ENCODE peak calls at places on chromosomes 2 and 18, in ten cellular contexts. B, K, M, Q, I, T, S, U, Y and G are unnamed samples.

GRCh38 chr2:42925742-42926437 is 133.5 kb upstream of the HAAO start:
- DNase-seq in B (no peak), K (no peak), M (peak), Q (no peak), I (no peak), T (peak), S (no peak), U (no peak), Y (no peak), G (no peak)

GRCh38 chr2:73013941-73014340 is 57.6 kb downstream of the SFXN5 start:
- DNase-seq in B (no peak), K (no peak), M (no peak), Q (peak), I (no peak), T (no peak), S (no peak), U (no peak), Y (peak), G (no peak)

GRCh38 chr2:41782306-41783158 is 265.3 kb upstream of the PKDCC start:
- DNase-seq in B (no peak), K (no peak), M (no peak), Q (peak), I (no peak), T (peak), S (peak), U (no peak), Y (peak), G (peak)

GRCh38 chr2:53896864-53897263 is 37.1 kb upstream of the GPR75 start:
- DNase-seq in B (no peak), K (no peak), M (no peak), Q (peak), I (no peak), T (no peak), S (peak), U (no peak), Y (peak), G (peak)

GRCh38 chr2:74293191-74294065 is 49.8 kb downstream of the SLC4A5 start:
- DNase-seq in B (no peak), K (no peak), M (no peak), Q (no peak), I (no peak), T (no peak), S (no peak), U (no peak), Y (no peak), G (no peak)

GRCh38 chr2:229160180-229160579 is 110.9 kb downstream of the PID1 start:
- DNase-seq in B (no peak), K (no peak), M (no peak), Q (peak), I (no peak), T (peak), S (no peak), U (no peak), Y (no peak), G (no peak)

GRCh38 chr18:33212363-33212762 is 228.2 kb downstream of the CCDC178 start:
- DNase-seq in B (no peak), K (no peak), M (no peak), Q (peak), I (no peak), T (no peak), S (no peak), U (no peak), Y (no peak), G (no peak)

GRCh38 chr2:217737127-217737526 is 265.7 kb downstream of the TNS1 start:
- DNase-seq in B (no peak), K (no peak), M (no peak), Q (no peak), I (no peak), T (no peak), S (no peak), U (no peak), Y (no peak), G (peak)

GRCh38 chr18:23890589-23890988 is 124.0 kb upstream of the TTC39C start:
- DNase-seq in B (no peak), K (peak), M (no peak), Q (no peak), I (no peak), T (no peak), S (peak), U (no peak), Y (peak), G (peak)

GRCh38 chr18:61322265-61322873 is 10.9 kb upstream of the CDH20 start:
- DNase-seq in B (peak), K (no peak), M (no peak), Q (peak), I (no peak), T (peak), S (peak), U (no peak), Y (peak), G (peak)

GRCh38 chr18:77134611-77135010 is 2.0 kb upstream of the MBP start:
- DNase-seq in B (peak), K (no peak), M (no peak), Q (no peak), I (no peak), T (no peak), S (no peak), U (no peak), Y (no peak), G (no peak)

GRCh38 chr2:68740184-68740914 is 5.7 kb downstream of the ARHGAP25 start:
- DNase-seq in B (peak), K (no peak), M (no peak), Q (peak), I (no peak), T (peak), S (no peak), U (no peak), Y (peak), G (no peak)

GRCh38 chr2:39455826-39456225 is 18.7 kb upstream of the MAP4K3 start:
- DNase-seq in B (no peak), K (no peak), M (no peak), Q (no peak), I (no peak), T (no peak), S (no peak), U (no peak), Y (peak), G (no peak)

GRCh38 chr2:201952212-201952611 is 81.4 kb upstream of the FZD7 start:
- DNase-seq in B (no peak), K (no peak), M (no peak), Q (no peak), I (no peak), T (no peak), S (no peak), U (no peak), Y (no peak), G (no peak)